ENCODE peak calls at places on chromosomes 7 and 10, in eight cellular contexts. P is non-pigmented ciliary epithelial cell; I is right cardiac atrium; A is stimulated activated CD4-positive, alpha-beta T cell treated with anti-CD3 and anti-CD28 coated beads, TNF-alpha, amount 100 ng/mL, for 1 hour; U is K562; D is cerebellum; Z is iPS-NIHi11; E is posterior cingulate gyrus. Y is an unnamed sample.

GRCh38 chr7:15378494-15378893 is 183.3 kb downstream of the AGMO start:
- DNase-seq in P (no peak), I (no peak), A (no peak), U (no peak), D (no peak), Z (no peak), E (no peak), Y (no peak)

GRCh38 chr7:27102578-27103442 is at the start of gene HOXA2:
- DNase-seq in P (no peak), I (peak), A (no peak), U (no peak), D (no peak), Z (no peak), E (no peak), Y (no peak)

GRCh38 chr10:49323896-49324270 is 24.9 kb downstream of the C10orf71 start:
- DNase-seq in P (no peak), I (no peak), A (no peak), U (no peak), D (no peak), Z (no peak), E (no peak), Y (no peak)

GRCh38 chr7:84231157-84231556 is 36.6 kb upstream of the SEMA3A start:
- DNase-seq in P (no peak), I (no peak), A (no peak), U (no peak), D (no peak), Z (no peak), E (no peak), Y (no peak)

GRCh38 chr10:49165259-49165658 is 22.9 kb downstream of the TMEM273 start:
- DNase-seq in P (no peak), I (no peak), A (no peak), U (no peak), D (no peak), Z (no peak), E (no peak), Y (no peak)

GRCh38 chr10:3217301-3217700 is 44.7 kb upstream of the PITRM1 start:
- DNase-seq in P (peak), I (no peak), A (no peak), U (no peak), D (no peak), Z (no peak), E (no peak), Y (no peak)

GRCh38 chr10:100881552-100882250 is 31.1 kb upstream of the SLF2 start:
- DNase-seq in P (no peak), I (no peak), A (no peak), U (no peak), D (no peak), Z (no peak), E (no peak), Y (no peak)

GRCh38 chr7:26293569-26294308 is 2.1 kb downstream of the SNX10 start:
- DNase-seq in P (no peak), I (no peak), A (peak), U (no peak), D (no peak), Z (no peak), E (no peak), Y (no peak)

GRCh38 chr10:10699427-10699826 is 318.2 kb upstream of the CELF2 start:
- DNase-seq in P (no peak), I (no peak), A (no peak), U (no peak), D (no peak), Z (no peak), E (no peak), Y (no peak)

GRCh38 chr7:139321071-139321745 is 19.9 kb upstream of the FMC1 start:
- DNase-seq in P (no peak), I (no peak), A (no peak), U (peak), D (no peak), Z (peak), E (no peak), Y (peak)

GRCh38 chr7:116799912-116800311 is 62.5 kb upstream of the CAPZA2 start:
- DNase-seq in P (no peak), I (no peak), A (no peak), U (no peak), D (no peak), Z (no peak), E (no peak), Y (no peak)

GRCh38 chr7:73585196-73585595 is 6.8 kb upstream of the TBL2 start:
- DNase-seq in P (no peak), I (no peak), A (no peak), U (no peak), D (no peak), Z (no peak), E (no peak), Y (no peak)

GRCh38 chr7:55113760-55114541 is 95.1 kb downstream of the EGFR start:
- DNase-seq in P (no peak), I (no peak), A (no peak), U (no peak), D (no peak), Z (no peak), E (no peak), Y (no peak)

GRCh38 chr7:13827716-13828115 is 161.8 kb downstream of the ETV1 start:
- DNase-seq in P (no peak), I (no peak), A (no peak), U (no peak), D (no peak), Z (no peak), E (no peak), Y (no peak)

GRCh38 chr10:98485959-98486358 is 39.2 kb upstream of the HPS1 start:
- DNase-seq in P (no peak), I (no peak), A (no peak), U (no peak), D (no peak), Z (no peak), E (no peak), Y (no peak)

GRCh38 chr10:28558923-28559508 is 26.1 kb downstream of the WAC start:
- DNase-seq in P (no peak), I (no peak), A (no peak), U (no peak), D (no peak), Z (no peak), E (no peak), Y (no peak)

GRCh38 chr7:130022623-130023175 is 28.5 kb downstream of the ZC3HC1 start:
- DNase-seq in P (no peak), I (no peak), A (no peak), U (no peak), D (no peak), Z (no peak), E (no peak), Y (no peak)

GRCh38 chr7:69873512-69873911 is 275.2 kb downstream of the AUTS2 start:
- DNase-seq in P (no peak), I (no peak), A (no peak), U (no peak), D (no peak), Z (no peak), E (no peak), Y (no peak)

GRCh38 chr7:101060992-101061391 is 24.3 kb upstream of the TRIM56 start:
- DNase-seq in P (no peak), I (no peak), A (no peak), U (no peak), D (no peak), Z (no peak), E (no peak), Y (no peak)

GRCh38 chr10:128854965-128855364 is 612.1 kb upstream of the MGMT start:
- DNase-seq in P (no peak), I (peak), A (no peak), U (no peak), D (peak), Z (peak), E (peak), Y (no peak)